ENCODE peak calls at places on chromosome 2, in nine cellular contexts. S, G, Y, A, M, L, F, U and I are unnamed samples.

GRCh38 chr2:128293426-128293755 is 25.3 kb downstream of the HS6ST1 start:
- DNase-seq in U (no peak), S (no peak), G (no peak), A (no peak), L (no peak), M (no peak), Y (no peak), F (no peak), I (no peak)

GRCh38 chr2:11352781-11353537 is 8.5 kb upstream of the ROCK2 start:
- DNase-seq in U (no peak), S (no peak), L (no peak), Y (no peak), M (no peak), G (no peak), A (no peak), F (no peak), I (no peak)

GRCh38 chr2:55026202-55026601 is 24.0 kb downstream of the RTN4 start:
- DNase-seq in G (no peak), S (no peak), U (no peak), Y (no peak), M (no peak), A (no peak), L (no peak), F (no peak), I (peak)

GRCh38 chr2:46555011-46555410 is 75.6 kb downstream of the TMEM247 start:
- DNase-seq in U (peak), L (no peak), F (no peak), A (no peak), G (no peak), Y (no peak), M (no peak), S (peak), I (no peak)

GRCh38 chr2:219440388-219441256 is 6.0 kb downstream of the SPEG start:
- DNase-seq in A (no peak), F (no peak), G (peak), Y (no peak), U (no peak), S (no peak), L (no peak), M (no peak), I (no peak)

GRCh38 chr2:186554850-186555785 is 34.7 kb upstream of the ITGAV start:
- DNase-seq in A (no peak), U (no peak), F (no peak), Y (no peak), L (no peak), G (peak), M (no peak), S (no peak), I (no peak)

GRCh38 chr2:101150306-101151140 is 659 bp downstream of the TBC1D8 start:
- DNase-seq in U (no peak), A (no peak), L (no peak), Y (peak), M (peak), F (peak), G (no peak), S (peak), I (peak)

GRCh38 chr2:239390546-239391285 is 10.1 kb downstream of the HDAC4 start:
- DNase-seq in Y (peak), S (no peak), M (no peak), U (no peak), A (no peak), L (no peak), F (peak), G (no peak), I (no peak)

GRCh38 chr2:57497489-57498096 is 549.0 kb upstream of the VRK2 start:
- DNase-seq in F (no peak), G (peak), L (no peak), M (peak), A (no peak), S (peak), U (peak), Y (no peak), I (peak)

GRCh38 chr2:109409347-109410020 is 204.3 kb downstream of the SEPTIN10 start:
- DNase-seq in S (no peak), U (no peak), A (no peak), M (no peak), Y (no peak), G (peak), L (no peak), F (no peak), I (no peak)

GRCh38 chr2:105698820-105699219 is 45.9 kb upstream of the NCK2 start:
- DNase-seq in Y (no peak), L (no peak), S (no peak), F (no peak), A (no peak), U (no peak), G (no peak), M (no peak), I (no peak)

GRCh38 chr2:232332940-232333259 is 45.7 kb upstream of the ALPP start:
- DNase-seq in F (no peak), U (no peak), Y (peak), A (no peak), S (no peak), M (peak), G (no peak), L (no peak), I (no peak)

GRCh38 chr2:213199871-213200270 is 48.5 kb upstream of the IKZF2 start:
- DNase-seq in F (no peak), S (no peak), G (no peak), M (no peak), U (no peak), L (no peak), Y (no peak), A (no peak), I (no peak)

GRCh38 chr2:105494683-105495425 is 96.0 kb upstream of the FHL2 start:
- DNase-seq in G (no peak), U (no peak), F (no peak), S (no peak), M (no peak), L (no peak), Y (no peak), A (no peak), I (no peak)

GRCh38 chr2:48527211-48527880 is 2.6 kb upstream of the STON1 start:
- DNase-seq in G (peak), A (no peak), Y (no peak), F (no peak), L (no peak), S (peak), M (no peak), U (no peak), I (no peak)

GRCh38 chr2:48530033-48530804 is at the start of gene STON1:
- DNase-seq in U (peak), S (peak), F (peak), G (no peak), Y (peak), L (no peak), A (no peak), M (peak), I (no peak)

GRCh38 chr2:48528431-48528830 is 1.5 kb upstream of the STON1 start:
- DNase-seq in F (no peak), G (no peak), U (no peak), M (no peak), A (no peak), Y (no peak), S (no peak), L (no peak), I (no peak)

GRCh38 chr2:48529676-48530032 is 300 bp upstream of the STON1 start:
- DNase-seq in L (no peak), A (no peak), G (no peak), M (no peak), U (no peak), Y (no peak), F (no peak), S (no peak), I (no peak)

DNA sequence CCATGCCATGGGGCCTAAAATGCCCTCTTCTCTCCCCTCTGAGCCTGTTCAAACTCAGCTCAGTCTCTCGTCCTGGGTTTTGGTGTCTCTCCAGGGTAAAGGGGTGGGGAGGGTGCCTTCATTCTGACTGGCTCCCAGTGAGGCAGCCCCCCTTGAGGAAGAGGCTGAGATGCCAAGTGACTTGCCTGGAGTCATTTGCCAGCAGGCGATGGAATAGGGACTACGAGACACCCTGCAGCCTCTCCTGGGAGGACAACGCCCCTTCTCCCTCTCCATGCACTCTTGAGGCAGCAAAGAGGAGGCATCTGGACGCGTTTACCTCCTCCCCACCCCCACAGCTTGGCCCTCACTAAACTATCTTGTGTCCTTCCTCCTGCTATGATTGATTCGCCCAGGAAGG is 765 bp upstream of the STON1 start:
- DNase-seq in Y (peak), A (no peak), U (no peak), F (no peak), M (peak), S (peak), L (no peak), G (no peak), I (no peak)
- H3K4me3 ChIP-seq in Y (peak), A (peak), U (peak), F (peak), M (peak), S (peak), L (peak), G (no peak), I (no peak)

GRCh38 chr2:73283545-73284295 is 558 bp downstream of the FBXO41 start:
- DNase-seq in U (no peak), Y (peak), A (no peak), L (no peak), M (no peak), G (no peak), F (no peak), S (peak), I (peak)

GRCh38 chr2:73282924-73283544 is 1.2 kb downstream of the FBXO41 start:
- DNase-seq in M (no peak), A (no peak), Y (no peak), S (peak), U (no peak), L (no peak), G (no peak), F (no peak), I (no peak)

GRCh38 chr2:73285162-73285739 is 973 bp upstream of the FBXO41 start:
- DNase-seq in A (no peak), G (no peak), Y (no peak), F (no peak), U (no peak), M (no peak), S (no peak), L (no peak), I (peak)

GRCh38 chr2:73286134-73286533 is 1.9 kb upstream of the FBXO41 start:
- DNase-seq in Y (no peak), G (no peak), L (no peak), F (no peak), S (no peak), A (no peak), M (no peak), U (no peak), I (no peak)

GRCh38 chr2:73284296-73285161 is at the start of gene FBXO41:
- DNase-seq in U (peak), F (no peak), L (no peak), G (no peak), Y (no peak), S (peak), M (no peak), A (no peak), I (peak)
- H3K27ac ChIP-seq in U (peak), F (no peak), L (peak), G (no peak), Y (no peak), S (no peak), M (no peak), A (no peak), I (no peak)

GRCh38 chr2:70553584-70554337 is at the start of gene TGFA:
- DNase-seq in A (no peak), M (peak), S (peak), Y (peak), G (peak), L (no peak), F (peak), U (peak), I (peak)
- H3K4me3 ChIP-seq in A (peak), M (peak), S (peak), Y (peak), G (peak), L (peak), F (peak), U (peak), I (peak)

DNA sequence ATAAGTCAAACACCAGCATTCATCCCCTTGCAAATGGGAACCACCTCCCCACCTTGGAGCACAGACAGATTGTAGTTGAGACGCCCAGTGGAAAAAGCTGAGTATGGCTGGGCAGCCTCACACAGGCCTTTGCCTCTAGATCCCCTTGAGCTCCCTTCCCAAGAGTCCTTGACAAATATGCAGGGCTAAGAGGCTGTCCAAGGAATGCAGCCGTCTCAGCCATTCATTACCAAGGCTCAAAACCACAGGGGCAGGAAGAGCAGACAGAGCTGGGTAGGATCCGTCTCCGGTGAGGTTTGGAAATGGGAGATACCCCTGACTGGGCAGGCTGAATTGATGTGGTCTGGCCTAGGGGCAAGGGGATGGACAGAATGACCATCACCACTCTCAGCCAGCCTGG is 557.1 kb downstream of the TNS1 start:
- DNase-seq in G (peak), S (no peak), M (peak), Y (no peak), F (peak), U (no peak), L (no peak), A (no peak), I (no peak)
- H3K27ac ChIP-seq in G (no peak), S (no peak), M (no peak), Y (no peak), F (no peak), U (no peak), L (no peak), A (no peak), I (no peak)